ENCODE peak calls at places on chromosomes 5 and 9, in six cellular contexts. One of them, this sample, is unnamed.
A peak's percentile ranks its signal among the peaks of the same experiment; 100 is the strongest.

GRCh38 chr9:9942764-9943424 is 669.9 kb downstream of the PTPRD start:
- DNase-seq in heart left ventricle: peak; percentile 30
- DNase-seq in sigmoid colon: no peak
- DNase-seq in fibroblast of mammary gland: peak; percentile 51
- DNase-seq in lower leg skin: peak; percentile 20
- DNase-seq in kidney epithelial cell: no peak
- DNase-seq in this sample: peak; percentile 6

GRCh38 chr9:93646640-93647178 is 70.3 kb downstream of the PHF2 start:
- DNase-seq in heart left ventricle: no peak
- DNase-seq in sigmoid colon: no peak
- DNase-seq in fibroblast of mammary gland: no peak
- DNase-seq in lower leg skin: no peak
- DNase-seq in kidney epithelial cell: no peak
- DNase-seq in this sample: no peak

GRCh38 chr9:85964526-85964925 is 23.6 kb downstream of the NAA35 start:
- DNase-seq in heart left ventricle: no peak
- DNase-seq in sigmoid colon: no peak
- DNase-seq in fibroblast of mammary gland: no peak
- DNase-seq in lower leg skin: no peak
- DNase-seq in kidney epithelial cell: no peak
- DNase-seq in this sample: no peak

GRCh38 chr5:98679963-98680362 is 93.5 kb upstream of the RGMB start:
- DNase-seq in heart left ventricle: no peak
- DNase-seq in sigmoid colon: no peak
- DNase-seq in fibroblast of mammary gland: peak; percentile 67
- DNase-seq in lower leg skin: no peak
- DNase-seq in kidney epithelial cell: peak; percentile 73
- DNase-seq in this sample: peak; percentile 16

GRCh38 chr5:111859533-111860270 is 102.7 kb upstream of the NREP start:
- DNase-seq in heart left ventricle: no peak
- DNase-seq in sigmoid colon: no peak
- DNase-seq in fibroblast of mammary gland: peak; percentile 96
- DNase-seq in lower leg skin: no peak
- DNase-seq in kidney epithelial cell: peak; percentile 5
- DNase-seq in this sample: peak; percentile 86

GRCh38 chr9:13128266-13128825 is 151.1 kb downstream of the MPDZ start:
- DNase-seq in heart left ventricle: no peak
- DNase-seq in sigmoid colon: no peak
- DNase-seq in fibroblast of mammary gland: peak; percentile 37
- DNase-seq in lower leg skin: no peak
- DNase-seq in kidney epithelial cell: no peak
- DNase-seq in this sample: peak; percentile 26

GRCh38 chr5:175887463-175887862 is 16.1 kb downstream of the CPLX2 start:
- DNase-seq in heart left ventricle: no peak
- DNase-seq in sigmoid colon: no peak
- DNase-seq in fibroblast of mammary gland: no peak
- DNase-seq in lower leg skin: no peak
- DNase-seq in kidney epithelial cell: no peak
- DNase-seq in this sample: no peak

GRCh38 chr5:14767942-14768837 is 103.4 kb downstream of the ANKH start:
- DNase-seq in heart left ventricle: no peak
- DNase-seq in sigmoid colon: no peak
- DNase-seq in fibroblast of mammary gland: no peak
- DNase-seq in lower leg skin: no peak
- DNase-seq in kidney epithelial cell: no peak
- DNase-seq in this sample: no peak

GRCh38 chr5:136236479-136237083 is 43.6 kb upstream of the SMIM32 start:
- DNase-seq in heart left ventricle: no peak
- DNase-seq in sigmoid colon: no peak
- DNase-seq in fibroblast of mammary gland: no peak
- DNase-seq in lower leg skin: no peak
- DNase-seq in kidney epithelial cell: no peak
- DNase-seq in this sample: no peak

GRCh38 chr9:113956901-113957777 is 81.0 kb downstream of the ZNF618 start:
- DNase-seq in heart left ventricle: no peak
- DNase-seq in sigmoid colon: no peak
- DNase-seq in fibroblast of mammary gland: peak; percentile 41
- DNase-seq in lower leg skin: no peak
- DNase-seq in kidney epithelial cell: no peak
- DNase-seq in this sample: no peak

GRCh38 chr9:20650750-20651299 is 28.5 kb upstream of the MLLT3 start:
- DNase-seq in heart left ventricle: no peak
- DNase-seq in sigmoid colon: no peak
- DNase-seq in fibroblast of mammary gland: no peak
- DNase-seq in lower leg skin: no peak
- DNase-seq in kidney epithelial cell: no peak
- DNase-seq in this sample: no peak

GRCh38 chr5:85293139-85293785 is 908.6 kb upstream of the EDIL3 start:
- DNase-seq in heart left ventricle: no peak
- DNase-seq in sigmoid colon: no peak
- DNase-seq in fibroblast of mammary gland: peak; percentile 11
- DNase-seq in lower leg skin: no peak
- DNase-seq in kidney epithelial cell: no peak
- DNase-seq in this sample: no peak

GRCh38 chr9:95429096-95429495 is 87.7 kb downstream of the PTCH1 start:
- DNase-seq in heart left ventricle: no peak
- DNase-seq in sigmoid colon: no peak
- DNase-seq in fibroblast of mammary gland: peak; percentile 44
- DNase-seq in lower leg skin: no peak
- DNase-seq in kidney epithelial cell: no peak
- DNase-seq in this sample: no peak

GRCh38 chr5:181207214-181207959 is 2.4 kb upstream of the TRIM7 start:
- DNase-seq in heart left ventricle: peak; percentile 62
- DNase-seq in sigmoid colon: peak; percentile 90
- DNase-seq in fibroblast of mammary gland: peak; percentile 95
- DNase-seq in lower leg skin: peak; percentile 75
- DNase-seq in kidney epithelial cell: no peak
- DNase-seq in this sample: peak; percentile 93

GRCh38 chr5:181204561-181205401 is at the start of gene TRIM7:
- DNase-seq in heart left ventricle: peak; percentile 69
- DNase-seq in sigmoid colon: peak; percentile 76
- DNase-seq in fibroblast of mammary gland: peak; percentile 39
- DNase-seq in lower leg skin: no peak
- DNase-seq in kidney epithelial cell: no peak
- DNase-seq in this sample: peak; percentile 74

GRCh38 chr5:181205735-181206401 is 872 bp upstream of the TRIM7 start:
- DNase-seq in heart left ventricle: no peak
- DNase-seq in sigmoid colon: peak; percentile 67
- DNase-seq in fibroblast of mammary gland: no peak
- DNase-seq in lower leg skin: no peak
- DNase-seq in kidney epithelial cell: no peak
- DNase-seq in this sample: peak; percentile 42

GRCh38 chr5:181205402-181205734 is 372 bp upstream of the TRIM7 start:
- DNase-seq in heart left ventricle: no peak
- DNase-seq in sigmoid colon: peak; percentile 66
- DNase-seq in fibroblast of mammary gland: no peak
- DNase-seq in lower leg skin: no peak
- DNase-seq in kidney epithelial cell: no peak
- DNase-seq in this sample: no peak

GRCh38 chr5:181207960-181208253 is 2.9 kb upstream of the TRIM7 start:
- DNase-seq in heart left ventricle: no peak
- DNase-seq in sigmoid colon: no peak
- DNase-seq in fibroblast of mammary gland: no peak
- DNase-seq in lower leg skin: no peak
- DNase-seq in kidney epithelial cell: no peak
- DNase-seq in this sample: no peak
- H3K4me3 ChIP-seq in heart left ventricle: peak overlapping the region; percentile 66
- H3K4me3 ChIP-seq in sigmoid colon: peak overlapping the region; percentile 68
- H3K4me3 ChIP-seq in fibroblast of mammary gland: no peak overlapping the region
- H3K4me3 ChIP-seq in lower leg skin: no peak overlapping the region
- H3K4me3 ChIP-seq in kidney epithelial cell: no peak overlapping the region
- H3K4me3 ChIP-seq in this sample: peak overlapping the region; percentile 59

GRCh38 chr9:24242599-24242998 is 303.1 kb downstream of the IZUMO3 start:
- DNase-seq in heart left ventricle: no peak
- DNase-seq in sigmoid colon: no peak
- DNase-seq in fibroblast of mammary gland: no peak
- DNase-seq in lower leg skin: no peak
- DNase-seq in kidney epithelial cell: no peak
- DNase-seq in this sample: no peak

DNA sequence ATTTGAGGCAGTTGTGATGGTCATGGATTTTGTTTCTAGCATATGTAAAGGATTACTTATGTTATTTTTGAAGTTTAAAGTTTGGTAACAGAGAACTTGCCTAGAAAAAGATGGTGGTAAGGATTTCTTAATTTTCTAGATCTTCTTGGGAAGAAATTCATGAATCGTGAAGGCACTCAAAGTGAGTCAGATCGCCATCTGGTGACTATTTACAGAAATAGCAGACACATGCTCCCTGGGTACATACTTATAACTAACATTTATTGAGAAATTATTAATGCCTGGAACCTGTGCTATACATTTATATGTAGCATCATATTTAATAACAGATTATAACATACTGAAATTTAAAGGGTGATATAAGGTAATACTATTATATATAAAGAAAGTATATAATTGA is 299.7 kb downstream of the IZUMO3 start:
- DNase-seq in heart left ventricle: no peak
- DNase-seq in sigmoid colon: no peak
- DNase-seq in fibroblast of mammary gland: peak; percentile 23
- DNase-seq in lower leg skin: no peak
- DNase-seq in kidney epithelial cell: no peak
- DNase-seq in this sample: peak; percentile 0
- TF ChIP-seq CTCF in heart left ventricle: no peak
- TF ChIP-seq CTCF in sigmoid colon: no peak
- TF ChIP-seq CTCF in fibroblast of mammary gland: peak; percentile 17
- TF ChIP-seq CTCF in lower leg skin: no peak
- TF ChIP-seq CTCF in kidney epithelial cell: peak; percentile 53
- TF ChIP-seq CTCF in this sample: no peak

DNA sequence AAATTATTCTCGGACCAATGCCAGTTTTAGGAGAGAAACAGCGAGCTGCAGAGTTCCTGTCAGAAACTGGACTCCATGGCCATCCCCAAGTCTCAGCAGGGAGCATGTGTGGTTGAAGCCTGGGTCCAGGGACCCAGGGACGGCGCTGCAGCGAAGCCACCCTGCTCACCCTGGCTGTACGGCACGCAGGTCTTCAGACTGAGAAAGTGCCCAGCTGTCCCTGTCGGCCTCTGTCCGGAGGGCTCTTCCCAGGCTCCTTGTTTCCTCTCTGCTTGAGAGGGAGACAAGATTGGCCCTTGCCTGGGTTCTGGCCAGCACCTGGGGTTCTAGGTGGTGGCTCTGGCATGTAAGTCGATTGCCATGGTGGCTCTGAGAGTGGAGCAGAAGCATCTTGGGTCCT is 26.9 kb downstream of the PTGES2 start:
- DNase-seq in heart left ventricle: peak; percentile 10
- DNase-seq in sigmoid colon: no peak
- DNase-seq in fibroblast of mammary gland: no peak
- DNase-seq in lower leg skin: no peak
- DNase-seq in kidney epithelial cell: no peak
- DNase-seq in this sample: no peak
- H3K4me3 ChIP-seq in heart left ventricle: peak overlapping the region; percentile 60
- H3K4me3 ChIP-seq in sigmoid colon: no peak overlapping the region
- H3K4me3 ChIP-seq in fibroblast of mammary gland: no peak overlapping the region
- H3K4me3 ChIP-seq in lower leg skin: no peak overlapping the region
- H3K4me3 ChIP-seq in kidney epithelial cell: no peak overlapping the region
- H3K4me3 ChIP-seq in this sample: no peak overlapping the region

DNA sequence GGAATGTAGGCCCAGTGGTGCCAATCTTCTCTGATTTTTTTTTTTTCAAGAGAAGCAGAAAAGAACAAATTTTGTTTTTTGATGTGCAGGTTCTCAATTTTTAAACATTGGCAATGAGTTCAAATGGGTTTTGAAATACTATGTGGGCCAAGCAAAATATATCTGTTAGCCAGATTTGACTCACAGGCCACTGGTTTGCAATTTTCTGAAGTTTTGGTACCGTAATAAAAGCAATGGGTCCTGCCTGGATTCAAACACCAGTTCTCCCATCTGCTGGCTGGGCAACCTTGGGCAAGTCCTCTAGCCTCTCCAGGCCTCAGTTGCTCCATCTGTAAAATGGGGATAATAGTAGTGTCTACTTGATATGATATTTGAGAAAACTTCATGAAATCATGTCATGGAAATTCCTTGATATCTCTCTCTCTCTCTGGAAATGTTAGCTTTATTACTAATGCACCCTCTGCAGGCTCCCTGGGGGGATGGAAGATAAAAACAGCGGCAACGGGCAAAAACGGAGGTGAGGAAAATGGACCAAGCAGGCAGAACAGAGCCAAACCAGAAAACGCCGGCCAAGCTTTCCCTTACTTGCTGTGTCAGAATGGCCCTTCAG is 63.4 kb downstream of the SMIM23 start:
- DNase-seq in heart left ventricle: no peak
- DNase-seq in sigmoid colon: no peak
- DNase-seq in fibroblast of mammary gland: no peak
- DNase-seq in lower leg skin: no peak
- DNase-seq in kidney epithelial cell: no peak
- DNase-seq in this sample: no peak
- TF ChIP-seq CTCF in heart left ventricle: no peak
- TF ChIP-seq CTCF in sigmoid colon: no peak
- TF ChIP-seq CTCF in fibroblast of mammary gland: peak; percentile 16
- TF ChIP-seq CTCF in lower leg skin: no peak
- TF ChIP-seq CTCF in kidney epithelial cell: no peak
- TF ChIP-seq CTCF in this sample: no peak

DNA sequence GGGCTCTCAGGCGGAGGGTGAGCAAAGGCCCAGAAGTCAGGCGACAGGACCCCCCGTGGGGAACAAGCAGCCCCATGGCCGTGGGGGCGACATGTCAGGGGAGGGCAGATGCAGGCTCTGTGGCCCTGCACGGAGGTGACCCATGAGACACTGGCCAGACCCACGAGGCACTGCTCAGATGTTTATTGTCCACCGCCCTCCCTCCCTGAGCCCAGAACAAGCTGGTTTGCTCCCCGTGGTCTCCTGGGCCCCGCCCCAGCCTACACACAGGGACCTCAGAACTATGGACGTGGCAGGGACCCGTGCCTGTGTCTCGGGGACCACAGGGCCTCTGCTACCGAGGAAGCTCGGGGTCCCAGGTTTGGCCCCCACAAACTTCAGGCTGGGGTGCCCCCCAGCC is 1.9 kb downstream of the FUT7 start:
- DNase-seq in heart left ventricle: no peak
- DNase-seq in sigmoid colon: no peak
- DNase-seq in fibroblast of mammary gland: no peak
- DNase-seq in lower leg skin: no peak
- DNase-seq in kidney epithelial cell: no peak
- DNase-seq in this sample: no peak
- H3K4me3 ChIP-seq in heart left ventricle: no peak overlapping the region
- H3K4me3 ChIP-seq in sigmoid colon: no peak overlapping the region
- H3K4me3 ChIP-seq in fibroblast of mammary gland: no peak overlapping the region
- H3K4me3 ChIP-seq in lower leg skin: no peak overlapping the region
- H3K4me3 ChIP-seq in kidney epithelial cell: no peak overlapping the region
- H3K4me3 ChIP-seq in this sample: no peak overlapping the region

DNA sequence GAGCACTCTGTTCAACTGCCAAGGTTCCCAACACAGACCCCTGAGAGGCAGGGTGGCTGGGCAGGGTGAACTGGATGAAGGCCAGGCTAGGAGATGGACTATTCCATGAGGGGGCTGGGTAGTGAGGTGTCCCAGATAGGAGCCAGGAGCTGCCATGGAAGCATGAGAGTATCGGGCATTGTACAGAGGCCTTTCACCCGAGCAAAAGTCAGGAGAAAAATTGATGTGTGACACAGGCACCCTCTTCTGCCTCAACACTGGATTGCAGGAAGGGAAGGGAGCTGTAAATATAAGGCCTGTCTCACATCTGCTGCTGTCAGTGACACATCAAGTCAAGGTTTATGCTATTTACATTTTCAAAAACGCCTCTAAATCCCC is 74.6 kb downstream of the UBAP1 start:
- DNase-seq in heart left ventricle: peak; percentile 89
- DNase-seq in sigmoid colon: peak; percentile 77
- DNase-seq in fibroblast of mammary gland: peak; percentile 78
- DNase-seq in lower leg skin: no peak
- DNase-seq in kidney epithelial cell: no peak
- DNase-seq in this sample: peak; percentile 85
- TF ChIP-seq CTCF in heart left ventricle: no peak
- TF ChIP-seq CTCF in sigmoid colon: no peak
- TF ChIP-seq CTCF in fibroblast of mammary gland: peak; percentile 56
- TF ChIP-seq CTCF in lower leg skin: no peak
- TF ChIP-seq CTCF in kidney epithelial cell: peak; percentile 31
- TF ChIP-seq CTCF in this sample: peak; percentile 26